ENCODE peak calls at places on chromosome 17, in five cellular contexts. P is iris pigment epithelial cell, J is WTC11, G is left cardiac atrium, A is C1 segment of cervical spinal cord. O is an unnamed sample.
A peak's percentile ranks its signal among the peaks of the same experiment; 100 is the strongest.

GRCh38 chr17:31073411-31073810 is 21.4 kb upstream of the NF1 start:
- DNase-seq in J (no peak), P (no peak), G (no peak), A (no peak), O (no peak)

GRCh38 chr17:77585142-77585860 is 373.2 kb upstream of the TNRC6C start:
- DNase-seq in A (no peak), J (no peak), G (no peak), P (no peak), O (no peak)

GRCh38 chr17:6800422-6801027 is 24.5 kb downstream of the FBXO39 start:
- DNase-seq in J (peak; percentile 31), G (no peak), A (no peak), P (no peak), O (peak; percentile 16)

GRCh38 chr17:13727441-13728171 is 125.9 kb upstream of the HS3ST3A1 start:
- DNase-seq in G (no peak), A (no peak), J (no peak), P (peak; percentile 87), O (no peak)

GRCh38 chr17:40124279-40125141 is 2.7 kb downstream of the MSL1 start:
- DNase-seq in J (no peak), P (peak; percentile 53), A (no peak), G (no peak), O (no peak)

GRCh38 chr17:51046527-51047384 is 73.9 kb downstream of the SPAG9 start:
- DNase-seq in J (peak; percentile 74), P (peak; percentile 92), G (peak; percentile 79), A (peak; percentile 83), O (peak; percentile 79)

GRCh38 chr17:5532581-5532980 is 46.2 kb downstream of the MIS12 start:
- DNase-seq in P (no peak), J (no peak), G (no peak), A (no peak), O (no peak)

GRCh38 chr17:47304191-47304590 is 19.6 kb upstream of the EFCAB13 start:
- DNase-seq in A (no peak), P (no peak), G (no peak), J (no peak), O (no peak)

GRCh38 chr17:5885336-5885735 is 184.8 kb upstream of the WSCD1 start:
- DNase-seq in A (no peak), P (no peak), G (no peak), J (no peak), O (no peak)

GRCh38 chr17:14205992-14206461 is 30.6 kb downstream of the CDRT15 start:
- DNase-seq in A (no peak), J (no peak), P (no peak), G (peak; percentile 66), O (no peak)